ENCODE peak calls at places on chromosomes 5 and 9, in four cellular contexts. Y is spleen, Q is endothelial cell of umbilical vein, L is transverse colon. X is an unnamed sample.

GRCh38 chr9:134325096-134325812 is 1.0 kb upstream of the RXRA start:
- DNase-seq in Y (peak; percentile 89), Q (peak; percentile 42), L (peak; percentile 65), X (no peak)

GRCh38 chr5:179230061-179230461 is 115.2 kb downstream of the ADAMTS2 start:
- DNase-seq in Y (peak; percentile 61), Q (no peak), L (peak; percentile 4), X (no peak)

GRCh38 chr9:98941946-98942523 is 1.7 kb upstream of the COL15A1 start:
- DNase-seq in Y (no peak), Q (no peak), L (no peak), X (no peak)

GRCh38 chr9:3281399-3281798 is 244.4 kb downstream of the RFX3 start:
- DNase-seq in Y (no peak), Q (no peak), L (no peak), X (no peak)

GRCh38 chr9:127033784-127034183 is 88.7 kb downstream of the ANGPTL2 start:
- DNase-seq in Y (no peak), Q (no peak), L (no peak), X (no peak)

GRCh38 chr9:2243666-2244555 is 228.8 kb downstream of the SMARCA2 start:
- DNase-seq in Y (no peak), Q (peak; percentile 59), L (no peak), X (no peak)

GRCh38 chr9:101399641-101399965 is 952 bp downstream of the ZNF189 start:
- DNase-seq in Y (no peak), Q (no peak), L (no peak), X (no peak)

GRCh38 chr5:16600397-16600796 is 16.4 kb downstream of the RETREG1 start:
- DNase-seq in Y (peak; percentile 81), Q (peak; percentile 39), L (no peak), X (no peak)

GRCh38 chr5:10626473-10627013 is 62.7 kb downstream of the ANKRD33B start:
- DNase-seq in Y (no peak), Q (no peak), L (no peak), X (no peak)

GRCh38 chr9:86434039-86434726 is 80.0 kb upstream of the TUT7 start:
- DNase-seq in Y (no peak), Q (peak; percentile 38), L (no peak), X (peak; percentile 87)

GRCh38 chr9:4327504-4328191 is 27.8 kb upstream of the GLIS3 start:
- DNase-seq in Y (no peak), Q (peak; percentile 38), L (no peak), X (no peak)

GRCh38 chr9:7216004-7216821 is 458.4 kb downstream of the KDM4C start:
- DNase-seq in Y (no peak), Q (no peak), L (no peak), X (no peak)

GRCh38 chr5:147310059-147310704 is 75.4 kb downstream of the STK32A start:
- DNase-seq in Y (no peak), Q (peak; percentile 96), L (peak; percentile 87), X (no peak)

GRCh38 chr9:73081979-73082657 is 69.5 kb upstream of the ANXA1 start:
- DNase-seq in Y (no peak), Q (peak; percentile 90), L (no peak), X (peak; percentile 74)

GRCh38 chr9:80793706-80794105 is 895.6 kb downstream of the TLE1 start:
- DNase-seq in Y (no peak), Q (no peak), L (no peak), X (no peak)

GRCh38 chr5:145872486-145872885 is 328 bp downstream of the GRXCR2 start:
- DNase-seq in Y (no peak), Q (no peak), L (peak; percentile 68), X (no peak)

GRCh38 chr9:134917431-134918373 is at the start of gene FCN1:
- DNase-seq in Y (peak; percentile 75), Q (no peak), L (no peak), X (no peak)

GRCh38 chr9:96554801-96555566 is 64.7 kb downstream of the CDC14B start:
- DNase-seq in Y (no peak), Q (no peak), L (no peak), X (no peak)

GRCh38 chr9:123568691-123569342 is 212.8 kb downstream of the CRB2 start:
- DNase-seq in Y (no peak), Q (peak; percentile 68), L (no peak), X (peak; percentile 75)

GRCh38 chr9:127893392-127893791 is 6.0 kb downstream of the ST6GALNAC6 start:
- DNase-seq in Y (no peak), Q (no peak), L (no peak), X (no peak)

GRCh38 chr9:22084336-22085035 is 75.4 kb upstream of the CDKN2B start:
- DNase-seq in Y (no peak), Q (peak; percentile 80), L (no peak), X (no peak)

GRCh38 chr9:104245925-104246324 is 151.8 kb downstream of the SMC2 start:
- DNase-seq in Y (no peak), Q (no peak), L (no peak), X (no peak)

GRCh38 chr9:99299214-99300102 is 77.4 kb downstream of the SEC61B start:
- DNase-seq in Y (no peak), Q (peak; percentile 38), L (no peak), X (peak; percentile 51)

GRCh38 chr9:129069825-129070473 is 11.0 kb upstream of the DOLPP1 start:
- DNase-seq in Y (no peak), Q (no peak), L (no peak), X (no peak)

GRCh38 chr5:173512637-173513435 is 103.6 kb downstream of the BOD1 start:
- DNase-seq in Y (no peak), Q (no peak), L (no peak), X (no peak)

GRCh38 chr5:92885950-92886349 is 695.1 kb downstream of the NR2F1-AS1 start:
- DNase-seq in Y (no peak), Q (no peak), L (no peak), X (no peak)

GRCh38 chr5:65812648-65813047 is 90.6 kb downstream of the NLN start:
- DNase-seq in Y (no peak), Q (no peak), L (peak; percentile 75), X (no peak)

GRCh38 chr5:174491761-174492350 is 232.5 kb upstream of the MSX2 start:
- DNase-seq in Y (no peak), Q (no peak), L (no peak), X (no peak)

GRCh38 chr9:77999231-77999631 is 32.4 kb downstream of the GNAQ start:
- DNase-seq in Y (no peak), Q (peak; percentile 59), L (no peak), X (no peak)

GRCh38 chr5:75734913-75735789 is 17.9 kb upstream of the POC5 start:
- DNase-seq in Y (no peak), Q (no peak), L (peak; percentile 44), X (no peak)

GRCh38 chr9:87497604-87498045 is at the start of gene DAPK1:
- DNase-seq in Y (peak; percentile 88), Q (peak; percentile 84), L (peak; percentile 72), X (no peak)

GRCh38 chr5:140312067-140312790 is 9.3 kb upstream of the PFDN1 start:
- DNase-seq in Y (no peak), Q (peak; percentile 99), L (no peak), X (no peak)

GRCh38 chr9:6759114-6759977 is 1.6 kb downstream of the KDM4C start:
- DNase-seq in Y (no peak), Q (peak; percentile 65), L (peak; percentile 29), X (no peak)

GRCh38 chr5:81207009-81207408 is 26.1 kb upstream of the CKMT2 start:
- DNase-seq in Y (no peak), Q (no peak), L (no peak), X (no peak)

GRCh38 chr5:68861099-68861498 is 232.7 kb upstream of the SLC30A5 start:
- DNase-seq in Y (no peak), Q (no peak), L (no peak), X (no peak)

GRCh38 chr5:150042459-150042858 is 41.9 kb downstream of the HMGXB3 start:
- DNase-seq in Y (no peak), Q (no peak), L (no peak), X (no peak)

GRCh38 chr5:142777108-142777507 is 6.9 kb downstream of the ARHGAP26 start:
- DNase-seq in Y (no peak), Q (no peak), L (no peak), X (no peak)

GRCh38 chr5:142780871-142781270 is 10.7 kb downstream of the ARHGAP26 start:
- DNase-seq in Y (no peak), Q (no peak), L (no peak), X (no peak)

GRCh38 chr5:142782976-142783539 is 12.9 kb downstream of the ARHGAP26 start:
- DNase-seq in Y (no peak), Q (no peak), L (no peak), X (no peak)

GRCh38 chr5:142777858-142778257 is 7.7 kb downstream of the ARHGAP26 start:
- DNase-seq in Y (no peak), Q (no peak), L (no peak), X (no peak)

DNA sequence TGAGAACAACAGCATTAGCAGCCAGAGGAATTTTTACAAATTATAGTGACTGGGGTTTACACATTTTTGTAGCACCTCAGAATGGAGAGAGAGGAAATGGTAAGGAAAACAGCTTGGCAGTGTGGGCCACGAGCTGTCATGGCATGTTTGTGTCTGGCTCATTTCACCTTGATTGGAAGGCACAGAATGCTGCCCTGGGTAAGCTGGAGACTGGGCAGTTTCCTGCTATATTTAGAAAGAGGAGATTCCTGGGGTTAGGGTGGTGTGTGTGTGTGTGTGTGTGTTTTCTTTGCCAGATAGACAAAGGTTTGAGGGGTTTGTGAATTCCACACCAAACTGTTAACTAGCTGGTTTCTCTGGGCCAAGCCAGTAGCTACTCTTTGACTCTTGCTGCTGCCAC is 9.0 kb downstream of the ARHGAP26 start:
- DNase-seq in Y (no peak), Q (peak; percentile 35), L (no peak), X (no peak)
- TF ChIP-seq POLR2AphosphoS5 in Y (no peak), Q (no peak), L (no peak), X (no peak)

GRCh38 chr9:93525476-93525875 is 50.9 kb upstream of the PHF2 start:
- DNase-seq in Y (no peak), Q (no peak), L (no peak), X (no peak)
- TF ChIP-seq POLR2AphosphoS5 in Y (no peak), Q (no peak), L (no peak), X (no peak)

DNA sequence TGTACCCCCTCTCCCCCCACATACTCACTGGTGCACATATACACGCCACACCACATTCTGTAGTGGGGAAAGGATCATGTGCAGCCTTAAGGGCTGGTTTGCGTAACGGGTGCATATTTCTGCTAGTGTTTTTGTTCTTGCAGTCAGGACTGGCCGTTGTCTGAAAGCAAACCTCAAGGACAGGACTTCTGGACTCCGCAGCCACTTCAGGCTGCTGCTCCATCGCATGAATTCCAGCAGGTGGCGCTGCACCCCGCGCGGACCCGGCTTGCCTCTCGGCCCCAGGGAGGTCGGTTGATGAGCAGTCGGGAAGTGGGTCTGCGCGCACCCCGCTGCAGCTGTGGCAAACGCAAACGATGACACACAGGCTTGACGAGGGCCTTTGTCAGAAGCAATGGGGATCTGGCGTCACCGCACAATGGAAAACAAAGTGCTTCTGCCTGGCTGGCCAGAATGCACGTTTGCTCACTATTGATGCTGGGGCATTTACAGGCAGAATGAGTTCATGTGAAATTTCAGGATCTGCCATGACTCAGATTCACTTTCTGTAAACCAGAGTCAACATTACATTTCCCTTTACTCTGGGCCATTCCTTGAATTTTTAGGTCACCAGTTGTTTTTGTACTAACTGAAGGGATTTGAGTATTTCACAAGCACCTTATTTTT is 36.3 kb upstream of the GLRX start:
- DNase-seq in Y (peak; percentile 98), Q (peak; percentile 99), L (peak; percentile 89), X (no peak)
- TF ChIP-seq POLR2AphosphoS5 in Y (peak; percentile 87), Q (peak; percentile 86), L (peak; percentile 53), X (no peak)

GRCh38 chr9:130445268-130445983 is 665 bp downstream of the ASS1 start:
- DNase-seq in Y (peak; percentile 64), Q (no peak), L (peak; percentile 78), X (no peak)
- TF ChIP-seq POLR2AphosphoS5 in Y (peak; percentile 65), Q (no peak), L (no peak), X (no peak)

X was measured in SK-N-MC.